ENCODE peak calls at places on chromosomes 4 and X, in four cellular contexts. H is HCT116, X is A549, P is SK-N-SH. L is an unnamed sample.

GRCh38 chr4:127518022-127518421 is 114.7 kb upstream of the INTU start:
- DNase-seq in H (no peak), X (no peak), P (no peak), L (no peak)

GRCh38 chrX:136193771-136194170 is 46.4 kb downstream of the FHL1 start:
- DNase-seq in H (no peak), X (no peak), P (no peak), L (no peak)

GRCh38 chrX:139832728-139833309 is 100.0 kb downstream of the ATP11C start:
- DNase-seq in H (no peak), X (no peak), P (no peak), L (no peak)

GRCh38 chr4:88360791-88361190 is 17.9 kb upstream of the HERC6 start:
- DNase-seq in H (no peak), X (no peak), P (no peak), L (no peak)

GRCh38 chr4:104446431-104446925 is 48.2 kb downstream of the CXXC4 start:
- DNase-seq in H (no peak), X (no peak), P (no peak), L (no peak)

GRCh38 chrX:46039526-46039925 is 505.7 kb downstream of the ZNF674 start:
- DNase-seq in H (no peak), X (no peak), P (no peak), L (no peak)

GRCh38 chrX:30791296-30792278 is 97.5 kb downstream of the TAB3 start:
- DNase-seq in H (no peak), X (no peak), P (no peak), L (no peak)

GRCh38 chr4:185276036-185276435 is 66.6 kb downstream of the SNX25 start:
- DNase-seq in H (no peak), X (no peak), P (no peak), L (no peak)

GRCh38 chrX:136204571-136204970 is 46.6 kb downstream of the MAP7D3 start:
- DNase-seq in H (no peak), X (peak; percentile 15), P (no peak), L (no peak)

GRCh38 chr4:8917321-8917811 is 45.7 kb upstream of the HMX1 start:
- DNase-seq in H (no peak), X (no peak), P (no peak), L (no peak)

GRCh38 chr4:138405439-138405838 is 163.3 kb upstream of the SLC7A11 start:
- DNase-seq in H (no peak), X (no peak), P (no peak), L (no peak)

GRCh38 chrX:150219374-150220185 is 143.5 kb upstream of the MAMLD1 start:
- DNase-seq in H (no peak), X (no peak), P (no peak), L (peak; percentile 70)

GRCh38 chr4:153916273-153916755 is 127.4 kb upstream of the SFRP2 start:
- DNase-seq in H (no peak), X (no peak), P (no peak), L (no peak)

GRCh38 chrX:46882266-46882665 is 30.0 kb upstream of the JADE3 start:
- DNase-seq in H (no peak), X (no peak), P (no peak), L (no peak)

GRCh38 chr4:38811307-38811706 is 6.7 kb upstream of the TLR1 start:
- DNase-seq in H (no peak), X (no peak), P (no peak), L (no peak)

GRCh38 chrX:149982310-149982709 is 44.0 kb upstream of the EOLA2 start:
- DNase-seq in H (no peak), X (no peak), P (no peak), L (no peak)

GRCh38 chr4:106869551-106869950 is 166.6 kb downstream of the DKK2 start:
- DNase-seq in H (no peak), X (no peak), P (no peak), L (no peak)

GRCh38 chr4:31557444-31557843 is 837.3 kb downstream of the PCDH7 start:
- DNase-seq in H (no peak), X (no peak), P (no peak), L (no peak)

GRCh38 chrX:22652596-22652995 is 347.2 kb upstream of the DDX53 start:
- DNase-seq in H (no peak), X (no peak), P (peak; percentile 23), L (no peak)

GRCh38 chrX:132488092-132488749 is 617 bp downstream of the MBNL3 start:
- DNase-seq in H (no peak), X (no peak), P (no peak), L (no peak)

GRCh38 chr4:81214518-81215218 is 354 bp downstream of the PRKG2 start:
- DNase-seq in H (no peak), X (no peak), P (peak; percentile 11), L (no peak)

GRCh38 chr4:59122626-59123025 is 2012.4 kb upstream of the IGFBP7 start:
- DNase-seq in H (no peak), X (no peak), P (no peak), L (no peak)

GRCh38 chr4:165343353-165344191 is 16.1 kb downstream of the MSMO1 start:
- DNase-seq in H (no peak), X (no peak), P (no peak), L (no peak)

GRCh38 chr4:17781072-17781830 is at the start of gene FAM184B:
- DNase-seq in H (no peak), X (no peak), P (peak; percentile 63), L (no peak)

GRCh38 chr4:184514121-184514988 is 40.0 kb upstream of the IRF2 start:
- DNase-seq in H (no peak), X (peak; percentile 25), P (peak; percentile 35), L (no peak)

GRCh38 chr4:180134116-180134866 is 2108.9 kb upstream of the TENM3 start:
- DNase-seq in H (no peak), X (no peak), P (no peak), L (no peak)

GRCh38 chr4:123340381-123340701 is 56.3 kb upstream of the SPRY1 start:
- DNase-seq in H (peak; percentile 34), X (peak; percentile 61), P (no peak), L (peak; percentile 79)

GRCh38 chr4:71259305-71259704 is 79.5 kb upstream of the SLC4A4 start:
- DNase-seq in H (no peak), X (no peak), P (no peak), L (no peak)

GRCh38 chrX:41779058-41779564 is 55.1 kb downstream of the GPR82 start:
- DNase-seq in H (peak; percentile 47), X (peak; percentile 22), P (no peak), L (peak; percentile 65)

GRCh38 chr4:126701756-126702155 is 931.0 kb upstream of the INTU start:
- DNase-seq in H (no peak), X (no peak), P (no peak), L (no peak)

GRCh38 chr4:110917835-110918234 is 295.0 kb upstream of the PITX2 start:
- DNase-seq in H (no peak), X (no peak), P (no peak), L (no peak)
- H3K4me1 ChIP-seq in H (no peaks in the 10 kb centered on the region), X (no peaks in the 10 kb centered on the region), P (no peaks in the 10 kb centered on the region), L (no peaks in the 10 kb centered on the region)

GRCh38 chr4:85455942-85456341 is 19.0 kb upstream of the ARHGAP24 start:
- DNase-seq in H (no peak), X (no peak), P (no peak), L (no peak)

GRCh38 chr4:85448880-85449763 is 25.8 kb upstream of the ARHGAP24 start:
- DNase-seq in H (no peak), X (no peak), P (peak; percentile 19), L (no peak)

GRCh38 chr4:85446462-85446861 is 28.5 kb upstream of the ARHGAP24 start:
- DNase-seq in H (no peak), X (no peak), P (no peak), L (no peak)

GRCh38 chr4:85457752-85458467 is 17.0 kb upstream of the ARHGAP24 start:
- DNase-seq in H (no peak), X (no peak), P (no peak), L (no peak)

DNA sequence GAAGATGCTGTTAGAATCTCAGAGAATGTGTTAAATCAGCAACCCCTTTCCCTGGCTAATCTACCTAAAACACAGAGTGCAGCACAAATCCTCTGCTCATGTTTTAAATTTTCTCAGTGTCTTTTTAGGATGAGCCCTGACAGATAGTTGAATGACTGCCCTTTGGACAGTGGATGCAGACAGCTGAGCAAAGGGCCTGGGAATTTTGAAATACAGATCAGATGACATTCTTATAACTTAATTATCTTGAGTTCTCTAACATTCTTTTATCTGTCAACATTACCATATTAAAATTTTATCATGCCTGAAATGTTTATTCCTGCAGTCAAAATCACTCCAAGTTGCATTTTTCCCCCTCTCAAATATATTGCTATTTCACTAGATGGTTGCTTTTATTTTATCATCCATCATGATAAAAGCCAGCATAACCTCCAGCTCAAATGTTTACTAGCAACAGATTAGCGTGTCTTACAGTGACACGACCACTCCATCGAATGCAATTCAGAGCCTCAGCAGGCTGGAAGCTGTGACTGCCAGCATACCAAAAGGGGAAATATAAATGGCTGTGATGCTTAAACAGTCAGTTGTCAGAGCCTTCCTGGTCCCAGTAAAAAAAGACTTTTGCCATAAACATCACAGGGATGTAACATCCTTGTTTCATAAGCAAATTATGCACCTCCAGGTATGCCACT is 22.7 kb upstream of the ARHGAP24 start:
- DNase-seq in H (no peak), X (no peak), P (peak; percentile 28), L (no peak)
- TF ChIP-seq REST in H (no peak), X (no peak), P (no peak), L (no peak)

GRCh38 chr4:113434247-113434587 is 327.3 kb downstream of the CAMK2D start:
- DNase-seq in H (no peak), X (no peak), P (no peak), L (no peak)
- H3K4me1 ChIP-seq in H (peaks cover 37% of the 10 kb centered on the region), X (peaks cover 3% of the 10 kb centered on the region), P (peaks cover 17% of the 10 kb centered on the region), L (no peaks in the 10 kb centered on the region)

DNA sequence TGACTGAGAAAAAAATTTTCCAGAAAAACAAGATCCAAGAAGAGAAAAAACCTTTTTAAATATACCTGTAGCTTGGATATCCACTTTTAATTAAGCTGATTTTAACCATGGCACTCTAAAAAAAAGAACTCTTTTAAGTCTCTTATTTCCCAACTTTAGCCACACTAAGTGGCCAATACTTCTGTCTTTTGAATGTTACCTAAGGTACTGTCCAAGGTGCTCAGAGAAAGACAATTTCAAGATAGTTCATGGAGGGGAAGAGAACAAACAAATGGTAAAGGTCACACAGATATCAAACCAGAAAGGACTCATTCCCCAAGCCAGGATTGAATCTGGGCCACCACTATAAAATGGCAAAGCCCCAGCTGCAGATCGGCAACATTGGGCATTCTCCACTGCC is 10.1 kb downstream of the NLRP2B start:
- DNase-seq in H (no peak), X (no peak), P (no peak), L (no peak)
- TF ChIP-seq REST in H (peak; percentile 28), X (peak; percentile 41), P (no peak), L (peak; percentile 45)

L was measured in Panc1.